ENCODE peak calls at places on chromosomes 11 and 22, in nine cellular contexts. One of them, this sample, is unnamed.

GRCh38 chr11:13692172-13692571 is 23.7 kb downstream of the FAR1 start:
- DNase-seq in astrocyte of the spinal cord: no peak
- DNase-seq in EL: no peak
- DNase-seq in midbrain: no peak
- DNase-seq in islet precursor cell: no peak
- DNase-seq in WTC11: no peak
- DNase-seq in sciatic nerve: no peak
- DNase-seq in D341Med: no peak
- DNase-seq in AG04450: no peak
- DNase-seq in this sample: no peak

GRCh38 chr11:2090172-2091111 is 48.7 kb downstream of the IGF2 start:
- DNase-seq in WTC11: no peak
- DNase-seq in AG04450: no peak
- DNase-seq in islet precursor cell: peak; percentile 52
- DNase-seq in D341Med: no peak
- DNase-seq in midbrain: no peak
- DNase-seq in sciatic nerve: peak; percentile 43
- DNase-seq in EL: no peak
- DNase-seq in astrocyte of the spinal cord: no peak
- DNase-seq in this sample: no peak

GRCh38 chr22:38034278-38034882 is 22.8 kb upstream of the PICK1 start:
- DNase-seq in sciatic nerve: peak; percentile 84
- DNase-seq in astrocyte of the spinal cord: peak; percentile 88
- DNase-seq in AG04450: peak; percentile 81
- DNase-seq in midbrain: peak; percentile 86
- DNase-seq in EL: peak; percentile 93
- DNase-seq in WTC11: peak; percentile 71
- DNase-seq in D341Med: no peak
- DNase-seq in islet precursor cell: peak; percentile 96
- DNase-seq in this sample: peak; percentile 60

GRCh38 chr11:124837491-124837856 is 27.8 kb upstream of the ROBO3 start:
- DNase-seq in EL: peak; percentile 82
- DNase-seq in AG04450: peak; percentile 66
- DNase-seq in sciatic nerve: no peak
- DNase-seq in astrocyte of the spinal cord: peak; percentile 92
- DNase-seq in midbrain: peak; percentile 47
- DNase-seq in WTC11: no peak
- DNase-seq in D341Med: no peak
- DNase-seq in islet precursor cell: peak; percentile 69
- DNase-seq in this sample: peak; percentile 60

GRCh38 chr11:131859811-131860210 is 489.4 kb downstream of the NTM start:
- DNase-seq in sciatic nerve: no peak
- DNase-seq in WTC11: no peak
- DNase-seq in EL: peak; percentile 37
- DNase-seq in D341Med: no peak
- DNase-seq in islet precursor cell: no peak
- DNase-seq in midbrain: no peak
- DNase-seq in astrocyte of the spinal cord: peak; percentile 42
- DNase-seq in AG04450: no peak
- DNase-seq in this sample: peak; percentile 18

GRCh38 chr22:47071078-47071811 is 308.8 kb downstream of the TBC1D22A start:
- DNase-seq in EL: no peak
- DNase-seq in sciatic nerve: peak; percentile 54
- DNase-seq in WTC11: no peak
- DNase-seq in D341Med: no peak
- DNase-seq in astrocyte of the spinal cord: no peak
- DNase-seq in midbrain: no peak
- DNase-seq in AG04450: no peak
- DNase-seq in islet precursor cell: peak; percentile 45
- DNase-seq in this sample: no peak

GRCh38 chr11:67449116-67449844 is 3.2 kb downstream of the GPR152 start:
- DNase-seq in D341Med: no peak
- DNase-seq in WTC11: no peak
- DNase-seq in AG04450: no peak
- DNase-seq in midbrain: peak; percentile 23
- DNase-seq in islet precursor cell: no peak
- DNase-seq in astrocyte of the spinal cord: no peak
- DNase-seq in EL: no peak
- DNase-seq in sciatic nerve: no peak
- DNase-seq in this sample: no peak

GRCh38 chr11:19838994-19839768 is 126.5 kb downstream of the NAV2 start:
- DNase-seq in midbrain: no peak
- DNase-seq in D341Med: no peak
- DNase-seq in islet precursor cell: no peak
- DNase-seq in EL: no peak
- DNase-seq in AG04450: no peak
- DNase-seq in WTC11: no peak
- DNase-seq in astrocyte of the spinal cord: peak; percentile 6
- DNase-seq in sciatic nerve: no peak
- DNase-seq in this sample: no peak

GRCh38 chr11:62879554-62879953 is 1.1 kb upstream of the SLC3A2 start:
- DNase-seq in WTC11: no peak
- DNase-seq in islet precursor cell: no peak
- DNase-seq in sciatic nerve: no peak
- DNase-seq in astrocyte of the spinal cord: peak; percentile 44
- DNase-seq in midbrain: peak; percentile 59
- DNase-seq in D341Med: no peak
- DNase-seq in EL: no peak
- DNase-seq in AG04450: no peak
- DNase-seq in this sample: no peak